ENCODE peak calls at places on chromosomes 13 and 19, in ten cellular contexts. H is GOT3, Z is T47D, M is stromal cell of bone marrow, R is type B pancreatic cell, F is cardiac muscle cell, A is skeletal muscle cell, I is fibroblast of the aortic adventitia, U is naive B cell, X is progenitor cell of endocrine pancreas. Y is an unnamed sample.

GRCh38 chr19:29873024-29873800 is 61.4 kb downstream of the CCNE1 start:
- DNase-seq in H (no peak), Z (peak; percentile 49), M (no peak), R (peak; percentile 83), F (peak; percentile 77), A (no peak), I (no peak), U (peak; percentile 65), X (peak; percentile 75), Y (peak; percentile 68)

GRCh38 chr19:16143399-16144215 is at the start of gene HSH2D:
- DNase-seq in H (no peak), Z (no peak), M (no peak), R (no peak), F (no peak), A (no peak), I (no peak), U (peak; percentile 91), X (no peak), Y (no peak)

GRCh38 chr13:27055501-27055900 is 116.1 kb downstream of the USP12 start:
- DNase-seq in H (no peak), Z (no peak), M (no peak), R (no peak), F (no peak), A (no peak), I (no peak), U (no peak), X (no peak), Y (no peak)

GRCh38 chr13:111503376-111503775 is 182.9 kb downstream of the TEX29 start:
- DNase-seq in H (no peak), Z (no peak), M (no peak), R (peak; percentile 51), F (no peak), A (no peak), I (no peak), U (no peak), X (no peak), Y (no peak)

GRCh38 chr13:98717256-98717655 is 35.2 kb downstream of the SLC15A1 start:
- DNase-seq in H (no peak), Z (no peak), M (no peak), R (no peak), F (no peak), A (no peak), I (peak; percentile 10), U (no peak), X (no peak), Y (no peak)

GRCh38 chr19:16778796-16779411 is 50.3 kb upstream of the SIN3B start:
- DNase-seq in H (no peak), Z (peak; percentile 53), M (peak; percentile 22), R (no peak), F (peak; percentile 46), A (peak; percentile 4), I (peak; percentile 48), U (peak; percentile 34), X (no peak), Y (peak; percentile 62)

GRCh38 chr13:49653478-49653877 is 25.2 kb downstream of the ARL11 start:
- DNase-seq in H (no peak), Z (no peak), M (no peak), R (no peak), F (no peak), A (no peak), I (no peak), U (no peak), X (no peak), Y (no peak)

GRCh38 chr13:93146584-93147292 is 79.9 kb upstream of the GPC6 start:
- DNase-seq in H (no peak), Z (no peak), M (peak; percentile 70), R (no peak), F (no peak), A (peak; percentile 66), I (peak; percentile 93), U (no peak), X (no peak), Y (no peak)

GRCh38 chr13:96726651-96727050 is 267.6 kb downstream of the OXGR1 start:
- DNase-seq in H (no peak), Z (no peak), M (no peak), R (no peak), F (no peak), A (no peak), I (no peak), U (no peak), X (no peak), Y (no peak)

GRCh38 chr19:13277104-13277809 is 127.0 kb downstream of the IER2 start:
- DNase-seq in H (no peak), Z (no peak), M (peak; percentile 47), R (no peak), F (peak; percentile 73), A (peak; percentile 16), I (peak; percentile 86), U (peak; percentile 74), X (peak; percentile 49), Y (peak; percentile 88)

GRCh38 chr13:105774739-105775460 is 760.6 kb downstream of the EFNB2 start:
- DNase-seq in H (no peak), Z (no peak), M (no peak), R (no peak), F (no peak), A (no peak), I (no peak), U (no peak), X (no peak), Y (no peak)

GRCh38 chr19:35549174-35549788 is 3.9 kb downstream of the TMEM147 start:
- DNase-seq in H (no peak), Z (peak; percentile 63), M (peak; percentile 38), R (no peak), F (peak; percentile 89), A (no peak), I (peak; percentile 67), U (peak; percentile 65), X (peak; percentile 43), Y (peak; percentile 74)

GRCh38 chr13:48954086-48954485 is 21.6 kb upstream of the FNDC3A start:
- DNase-seq in H (no peak), Z (no peak), M (no peak), R (no peak), F (no peak), A (peak; percentile 64), I (peak; percentile 54), U (no peak), X (no peak), Y (no peak)

GRCh38 chr13:29472317-29472961 is 123.0 kb downstream of the SLC7A1 start:
- DNase-seq in H (no peak), Z (no peak), M (peak; percentile 29), R (no peak), F (peak; percentile 79), A (no peak), I (peak; percentile 70), U (peak; percentile 41), X (peak; percentile 43), Y (peak; percentile 77)

GRCh38 chr19:35436477-35437141 is 11.4 kb upstream of the FFAR2 start:
- DNase-seq in H (no peak), Z (no peak), M (peak; percentile 14), R (no peak), F (peak; percentile 8), A (no peak), I (peak; percentile 69), U (no peak), X (no peak), Y (no peak)

GRCh38 chr19:14770944-14771839 is 7.2 kb downstream of the ADGRE2 start:
- DNase-seq in H (no peak), Z (no peak), M (no peak), R (peak; percentile 52), F (no peak), A (no peak), I (no peak), U (no peak), X (no peak), Y (no peak)

GRCh38 chr13:54750521-54750920 is 1721.9 kb downstream of the OLFM4 start:
- DNase-seq in H (no peak), Z (no peak), M (no peak), R (no peak), F (peak; percentile 6), A (no peak), I (no peak), U (no peak), X (no peak), Y (no peak)

GRCh38 chr13:111873676-111874178 is 193.2 kb upstream of the SOX1 start:
- DNase-seq in H (no peak), Z (no peak), M (no peak), R (peak; percentile 43), F (no peak), A (no peak), I (no peak), U (no peak), X (no peak), Y (no peak)

GRCh38 chr13:49625392-49626137 is 2.7 kb upstream of the ARL11 start:
- DNase-seq in H (no peak), Z (no peak), M (no peak), R (no peak), F (no peak), A (no peak), I (no peak), U (no peak), X (no peak), Y (no peak)

GRCh38 chr13:72151241-72151640 is 284.2 kb upstream of the DACH1 start:
- DNase-seq in H (no peak), Z (no peak), M (no peak), R (no peak), F (no peak), A (peak; percentile 55), I (peak; percentile 1), U (no peak), X (no peak), Y (no peak)

GRCh38 chr19:18450934-18451836 is 13.3 kb upstream of the ISYNA1 start:
- DNase-seq in H (no peak), Z (peak; percentile 53), M (peak; percentile 40), R (peak; percentile 94), F (peak; percentile 85), A (no peak), I (peak; percentile 74), U (peak; percentile 84), X (peak; percentile 98), Y (peak; percentile 91)

GRCh38 chr13:110062777-110063442 is 244.0 kb downstream of the COL4A1 start:
- DNase-seq in H (no peak), Z (no peak), M (no peak), R (no peak), F (no peak), A (no peak), I (no peak), U (no peak), X (no peak), Y (no peak)

GRCh38 chr19:1000591-1001537 is 645 bp downstream of the GRIN3B start:
- DNase-seq in H (no peak), Z (no peak), M (no peak), R (no peak), F (no peak), A (no peak), I (no peak), U (no peak), X (no peak), Y (no peak)

GRCh38 chr13:37481005-37481857 is 117.3 kb downstream of the POSTN start:
- DNase-seq in H (no peak), Z (no peak), M (no peak), R (no peak), F (no peak), A (peak; percentile 67), I (peak; percentile 81), U (no peak), X (no peak), Y (no peak)